ENCODE peak calls at places on chromosomes 13 and 19, in ten cellular contexts. K is HCT116, F is transverse colon, A is gastrocnemius medialis, V is NB4, G is ovary, C is lower leg skin, D is body of pancreas, N is stomach, L is heart left ventricle. B is an unnamed sample.

GRCh38 chr13:113096052-113096744 is 9.4 kb upstream of the F7 start:
- DNase-seq in V (no peak), A (no peak), F (no peak), N (no peak), K (no peak), C (no peak), G (no peak), D (no peak), L (no peak), B (no peak)

GRCh38 chr19:1154731-1155351 is 19.2 kb downstream of the SBNO2 start:
- DNase-seq in A (peak), F (peak), N (peak), L (peak), D (peak), V (peak), K (no peak), C (peak), G (peak), B (peak)

GRCh38 chr13:101242720-101243119 is 173.6 kb downstream of the NALCN start:
- DNase-seq in L (no peak), V (no peak), K (no peak), F (no peak), N (no peak), A (no peak), D (no peak), G (no peak), C (no peak), B (no peak)

GRCh38 chr19:39078436-39079200 is 5.5 kb upstream of the ACP7 start:
- DNase-seq in N (no peak), L (no peak), G (no peak), D (no peak), K (peak), A (no peak), V (no peak), C (no peak), F (no peak), B (peak)

GRCh38 chr13:79459906-79460305 is 21.0 kb upstream of the NDFIP2 start:
- DNase-seq in F (no peak), A (no peak), V (no peak), G (no peak), K (no peak), D (no peak), L (no peak), N (no peak), C (no peak), B (no peak)

GRCh38 chr19:11152318-11153062 is 3.1 kb downstream of the SPC24 start:
- DNase-seq in N (peak), A (peak), F (peak), K (no peak), G (no peak), L (peak), C (peak), D (peak), V (no peak), B (peak)

GRCh38 chr19:51027126-51027806 is 850 bp upstream of the KLK11 start:
- DNase-seq in G (no peak), N (peak), D (peak), L (no peak), A (no peak), C (no peak), F (no peak), K (no peak), V (no peak), B (no peak)

GRCh38 chr13:70964124-70964523 is 855.9 kb upstream of the KLHL1 start:
- DNase-seq in N (no peak), L (no peak), K (no peak), D (no peak), A (no peak), V (peak), F (no peak), C (no peak), G (no peak), B (no peak)

GRCh38 chr19:56671613-56671994 is at the start of gene ZNF835:
- DNase-seq in L (peak), D (peak), A (peak), N (peak), G (peak), K (no peak), V (no peak), C (peak), F (peak), B (no peak)

DNA sequence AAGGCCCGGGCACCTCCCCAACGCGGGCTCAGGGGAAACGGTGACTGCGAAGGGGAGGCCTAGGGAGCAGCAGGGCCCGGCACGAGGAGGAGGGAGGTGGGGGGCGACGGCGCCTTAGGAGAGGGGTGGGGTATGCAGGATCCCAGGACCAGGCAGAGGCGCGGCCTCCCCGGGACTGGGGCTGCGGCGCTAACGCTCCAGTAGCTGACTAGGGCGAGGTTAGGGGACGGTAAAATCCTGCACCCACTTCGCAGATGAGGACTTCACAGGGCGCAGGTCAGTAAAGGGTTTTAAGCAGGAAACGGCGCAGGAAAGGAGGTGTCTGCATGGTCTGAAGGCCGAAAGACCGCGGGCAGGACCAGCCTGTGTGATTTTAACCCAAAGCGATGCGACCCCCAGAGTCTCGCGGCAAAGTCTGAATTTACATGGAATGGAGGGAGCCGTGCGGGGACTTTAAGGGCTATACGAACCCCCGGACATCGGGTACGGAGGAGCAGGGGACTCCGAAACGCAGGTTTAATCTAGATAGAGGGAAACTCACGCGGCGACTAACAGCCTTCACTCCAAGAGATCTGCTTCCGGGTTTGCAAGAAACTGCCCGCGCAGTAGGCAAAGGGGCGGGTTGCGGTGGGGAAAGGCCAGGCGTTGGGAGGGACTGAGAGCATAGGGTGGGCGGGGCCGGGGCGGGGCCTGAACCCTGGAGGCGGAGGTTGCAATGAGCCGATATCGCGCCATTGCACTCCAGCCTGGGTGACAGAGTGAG is at the start of gene ZNF665:
- DNase-seq in V (peak), L (peak), K (no peak), A (peak), N (peak), F (peak), G (peak), D (peak), C (peak), B (peak)
- TF ChIP-seq POLR2A in V (peak), L (peak), K (no peak), A (no peak), N (no peak), F (peak), G (peak), D (peak), C (peak), B (peak)

GRCh38 chr13:111095911-111096501 is 19.1 kb upstream of the ARHGEF7 start:
- DNase-seq in A (no peak), D (no peak), F (no peak), L (no peak), N (no peak), C (no peak), V (no peak), K (no peak), G (no peak), B (no peak)

GRCh38 chr13:111093136-111093535 is 22.0 kb upstream of the ARHGEF7 start:
- DNase-seq in K (no peak), A (no peak), N (no peak), L (no peak), D (no peak), V (no peak), C (no peak), G (no peak), F (no peak), B (no peak)

GRCh38 chr13:111095031-111095840 is 19.9 kb upstream of the ARHGEF7 start:
- DNase-seq in V (no peak), L (no peak), K (no peak), F (no peak), A (no peak), C (no peak), N (no peak), G (no peak), D (no peak), B (no peak)

GRCh38 chr13:111092685-111093084 is 22.4 kb upstream of the ARHGEF7 start:
- DNase-seq in N (no peak), F (no peak), C (no peak), V (no peak), L (no peak), K (no peak), A (no peak), G (no peak), D (no peak), B (no peak)

GRCh38 chr13:111093634-111094033 is 21.5 kb upstream of the ARHGEF7 start:
- DNase-seq in K (no peak), G (no peak), D (no peak), F (no peak), C (no peak), A (no peak), L (no peak), V (no peak), N (no peak), B (no peak)
- TF ChIP-seq POLR2A in K (no peak), G (no peak), D (no peak), F (no peak), C (no peak), A (no peak), L (no peak), V (no peak), N (no peak), B (no peak)

GRCh38 chr19:29328586-29328985 is 115.6 kb upstream of the UQCRFS1 start:
- DNase-seq in V (no peak), C (no peak), K (no peak), L (no peak), F (no peak), D (no peak), G (no peak), A (no peak), N (no peak), B (no peak)
- TF ChIP-seq POLR2A in V (no peak), C (no peak), K (no peak), L (no peak), F (no peak), D (no peak), G (no peak), A (no peak), N (no peak), B (no peak)

DNA sequence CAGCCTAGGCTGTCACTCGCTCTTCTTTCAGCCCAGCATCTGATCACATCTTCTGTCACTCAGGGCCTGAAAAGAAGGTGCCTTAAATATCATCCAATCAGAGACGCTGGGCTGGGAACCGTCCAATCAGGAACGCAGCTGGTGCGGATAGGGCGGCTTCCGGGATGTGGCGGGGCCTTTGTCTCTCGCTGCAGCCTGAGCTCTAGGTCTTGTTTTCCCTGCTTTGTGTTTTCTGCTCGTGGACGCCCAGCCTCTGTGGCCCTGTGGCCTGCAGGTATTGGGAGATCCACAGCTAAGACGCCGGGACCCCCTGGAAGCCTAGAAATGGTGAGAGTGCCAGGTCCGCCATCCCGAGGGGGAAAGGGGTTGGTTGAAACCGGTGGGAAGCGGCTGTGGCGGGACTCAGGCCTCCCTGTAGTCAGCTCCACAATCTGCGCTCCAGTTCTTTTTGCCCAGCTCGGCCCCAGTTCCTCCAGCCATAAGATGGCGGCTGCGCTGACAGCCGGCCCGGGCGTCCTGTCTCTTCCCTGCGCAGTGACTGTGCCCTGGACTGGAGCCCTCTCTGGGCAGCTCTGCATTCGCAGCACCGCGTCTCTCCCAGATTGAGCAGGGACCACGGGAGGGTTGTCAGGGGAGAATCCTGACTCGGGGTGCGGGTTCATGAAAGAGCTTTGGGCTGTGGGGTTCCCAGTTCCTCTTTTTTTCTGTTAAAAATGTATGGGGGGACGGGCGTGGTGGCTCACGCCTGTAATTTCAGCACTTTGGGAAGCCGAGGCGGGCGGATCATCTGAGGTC is at the start of gene ZNF85:
- DNase-seq in F (peak), C (peak), V (peak), D (peak), G (peak), K (peak), L (peak), N (peak), A (peak), B (peak)
- TF ChIP-seq POLR2A in F (peak), C (no peak), V (no peak), D (peak), G (peak), K (no peak), L (peak), N (no peak), A (no peak), B (peak)

DNA sequence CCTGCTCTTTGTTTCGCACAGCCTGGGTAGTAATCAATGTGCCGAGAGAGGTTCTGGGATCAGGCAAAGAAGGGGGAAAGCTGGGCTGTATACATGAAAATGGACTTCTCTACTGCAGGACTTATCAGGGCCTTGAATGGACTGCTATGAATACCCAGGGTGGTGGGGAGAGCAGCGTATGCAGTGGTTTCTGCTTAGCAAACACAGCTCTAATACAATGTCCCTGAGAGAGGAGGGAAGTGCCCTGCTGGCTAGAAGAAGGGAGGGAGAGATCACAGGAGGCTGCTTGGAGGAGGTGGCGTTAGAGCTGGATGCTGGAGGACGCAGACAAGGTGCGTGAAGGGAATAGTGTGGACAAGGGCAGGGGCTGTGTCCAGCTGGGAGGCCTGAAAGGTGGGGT is 116.1 kb downstream of the PTPRS start:
- DNase-seq in G (no peak), F (no peak), C (no peak), K (no peak), D (no peak), A (no peak), N (no peak), V (no peak), L (no peak), B (no peak)
- TF ChIP-seq POLR2A in G (no peak), F (no peak), C (no peak), K (no peak), D (no peak), A (no peak), N (no peak), V (no peak), L (no peak), B (no peak)

DNA sequence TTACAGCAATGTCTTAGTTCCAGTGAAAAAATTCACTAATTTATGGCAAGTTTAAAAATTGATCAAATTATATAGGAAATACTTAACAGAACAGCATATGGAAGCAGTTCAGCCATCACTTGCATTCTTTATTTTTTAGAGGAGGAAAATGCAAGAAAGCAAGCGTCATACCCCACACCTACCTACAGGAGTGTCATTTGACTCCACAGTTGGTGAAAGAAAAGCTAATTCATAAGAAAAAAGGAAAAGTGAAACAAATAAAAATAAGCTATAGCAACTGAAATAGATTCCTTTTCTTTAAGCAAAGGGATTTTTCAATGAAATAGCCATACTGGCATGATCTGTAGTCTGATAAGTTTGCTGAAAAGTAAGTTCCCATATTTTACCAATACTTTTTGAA is 111.0 kb downstream of the DOCK9 start:
- DNase-seq in K (no peak), F (no peak), V (no peak), A (no peak), G (no peak), C (no peak), L (no peak), N (no peak), D (no peak), B (no peak)
- TF ChIP-seq POLR2A in K (no peak), F (no peak), V (no peak), A (no peak), G (no peak), C (no peak), L (no peak), N (no peak), D (no peak), B (no peak)